ENCODE peak calls at places on chromosomes 2 and 18, in eight cellular contexts. One of them, this sample, is unnamed.

GRCh38 chr2:176553685-176554106 is 284.5 kb downstream of the MTX2 start:
- DNase-seq in mammary epithelial cell: peak
- DNase-seq in glutamatergic neuron: peak
- DNase-seq in GM23338: peak
- DNase-seq in gastrocnemius medialis: peak
- DNase-seq in BJ: no peak
- DNase-seq in NCI-H1105 treated with DMSO at 0.1 percent for 48 hours: peak
- DNase-seq in hepatic stellate cell: peak
- DNase-seq in this sample: peak

GRCh38 chr2:20611844-20612356 is 39.0 kb downstream of the HS1BP3 start:
- DNase-seq in BJ: no peak
- DNase-seq in NCI-H1105 treated with DMSO at 0.1 percent for 48 hours: no peak
- DNase-seq in GM23338: no peak
- DNase-seq in glutamatergic neuron: no peak
- DNase-seq in hepatic stellate cell: no peak
- DNase-seq in mammary epithelial cell: no peak
- DNase-seq in gastrocnemius medialis: no peak
- DNase-seq in this sample: no peak

GRCh38 chr2:10331702-10332401 is 29.1 kb downstream of the HPCAL1 start:
- DNase-seq in gastrocnemius medialis: no peak
- DNase-seq in NCI-H1105 treated with DMSO at 0.1 percent for 48 hours: peak
- DNase-seq in BJ: no peak
- DNase-seq in hepatic stellate cell: no peak
- DNase-seq in glutamatergic neuron: no peak
- DNase-seq in GM23338: no peak
- DNase-seq in mammary epithelial cell: no peak
- DNase-seq in this sample: no peak

GRCh38 chr2:38277245-38278119 is 99.6 kb downstream of the ATL2 start:
- DNase-seq in NCI-H1105 treated with DMSO at 0.1 percent for 48 hours: no peak
- DNase-seq in BJ: no peak
- DNase-seq in mammary epithelial cell: no peak
- DNase-seq in hepatic stellate cell: no peak
- DNase-seq in glutamatergic neuron: no peak
- DNase-seq in GM23338: peak
- DNase-seq in gastrocnemius medialis: no peak
- DNase-seq in this sample: peak

GRCh38 chr2:43106767-43107527 is 119.5 kb downstream of the ZFP36L2 start:
- DNase-seq in hepatic stellate cell: no peak
- DNase-seq in GM23338: no peak
- DNase-seq in mammary epithelial cell: no peak
- DNase-seq in glutamatergic neuron: no peak
- DNase-seq in NCI-H1105 treated with DMSO at 0.1 percent for 48 hours: no peak
- DNase-seq in BJ: no peak
- DNase-seq in gastrocnemius medialis: no peak
- DNase-seq in this sample: no peak

GRCh38 chr2:46769809-46770208 is 145.8 kb downstream of the MCFD2 start:
- DNase-seq in NCI-H1105 treated with DMSO at 0.1 percent for 48 hours: no peak
- DNase-seq in gastrocnemius medialis: no peak
- DNase-seq in hepatic stellate cell: no peak
- DNase-seq in mammary epithelial cell: no peak
- DNase-seq in BJ: no peak
- DNase-seq in GM23338: peak
- DNase-seq in glutamatergic neuron: no peak
- DNase-seq in this sample: no peak

GRCh38 chr18:57603871-57604270 is 17.4 kb upstream of the FECH start:
- DNase-seq in NCI-H1105 treated with DMSO at 0.1 percent for 48 hours: no peak
- DNase-seq in hepatic stellate cell: no peak
- DNase-seq in BJ: no peak
- DNase-seq in GM23338: no peak
- DNase-seq in gastrocnemius medialis: no peak
- DNase-seq in mammary epithelial cell: no peak
- DNase-seq in glutamatergic neuron: no peak
- DNase-seq in this sample: no peak

GRCh38 chr2:62238236-62238635 is 42.3 kb downstream of the B3GNT2 start:
- DNase-seq in gastrocnemius medialis: no peak
- DNase-seq in NCI-H1105 treated with DMSO at 0.1 percent for 48 hours: no peak
- DNase-seq in mammary epithelial cell: no peak
- DNase-seq in glutamatergic neuron: no peak
- DNase-seq in BJ: no peak
- DNase-seq in hepatic stellate cell: no peak
- DNase-seq in GM23338: no peak
- DNase-seq in this sample: no peak

GRCh38 chr2:213934560-213934959 is 476.3 kb upstream of the VWC2L start:
- DNase-seq in mammary epithelial cell: peak
- DNase-seq in hepatic stellate cell: no peak
- DNase-seq in BJ: no peak
- DNase-seq in GM23338: peak
- DNase-seq in NCI-H1105 treated with DMSO at 0.1 percent for 48 hours: no peak
- DNase-seq in gastrocnemius medialis: no peak
- DNase-seq in glutamatergic neuron: no peak
- DNase-seq in this sample: peak

GRCh38 chr2:120906914-120907313 is 171.2 kb downstream of the GLI2 start:
- DNase-seq in BJ: no peak
- DNase-seq in glutamatergic neuron: no peak
- DNase-seq in GM23338: no peak
- DNase-seq in mammary epithelial cell: no peak
- DNase-seq in NCI-H1105 treated with DMSO at 0.1 percent for 48 hours: no peak
- DNase-seq in hepatic stellate cell: no peak
- DNase-seq in gastrocnemius medialis: no peak
- DNase-seq in this sample: no peak

GRCh38 chr2:217899231-217900009 is 103.4 kb downstream of the TNS1 start:
- DNase-seq in glutamatergic neuron: peak
- DNase-seq in hepatic stellate cell: peak
- DNase-seq in gastrocnemius medialis: peak
- DNase-seq in GM23338: peak
- DNase-seq in mammary epithelial cell: peak
- DNase-seq in BJ: peak
- DNase-seq in NCI-H1105 treated with DMSO at 0.1 percent for 48 hours: no peak
- DNase-seq in this sample: peak

GRCh38 chr2:63858291-63858690 is 16.6 kb downstream of the UGP2 start:
- DNase-seq in hepatic stellate cell: no peak
- DNase-seq in gastrocnemius medialis: no peak
- DNase-seq in BJ: no peak
- DNase-seq in GM23338: no peak
- DNase-seq in glutamatergic neuron: no peak
- DNase-seq in mammary epithelial cell: no peak
- DNase-seq in NCI-H1105 treated with DMSO at 0.1 percent for 48 hours: no peak
- DNase-seq in this sample: no peak

GRCh38 chr2:217827430-217828201 is 175.2 kb downstream of the TNS1 start:
- DNase-seq in BJ: no peak
- DNase-seq in NCI-H1105 treated with DMSO at 0.1 percent for 48 hours: no peak
- DNase-seq in glutamatergic neuron: no peak
- DNase-seq in gastrocnemius medialis: no peak
- DNase-seq in mammary epithelial cell: no peak
- DNase-seq in hepatic stellate cell: no peak
- DNase-seq in GM23338: no peak
- DNase-seq in this sample: no peak

GRCh38 chr2:68819556-68819955 is 51.6 kb downstream of the BMP10 start:
- DNase-seq in NCI-H1105 treated with DMSO at 0.1 percent for 48 hours: no peak
- DNase-seq in hepatic stellate cell: no peak
- DNase-seq in GM23338: no peak
- DNase-seq in mammary epithelial cell: no peak
- DNase-seq in gastrocnemius medialis: no peak
- DNase-seq in glutamatergic neuron: no peak
- DNase-seq in BJ: no peak
- DNase-seq in this sample: peak

GRCh38 chr18:35703043-35703688 is 121.6 kb downstream of the GALNT1 start:
- DNase-seq in gastrocnemius medialis: no peak
- DNase-seq in glutamatergic neuron: no peak
- DNase-seq in NCI-H1105 treated with DMSO at 0.1 percent for 48 hours: peak
- DNase-seq in GM23338: no peak
- DNase-seq in mammary epithelial cell: peak
- DNase-seq in hepatic stellate cell: no peak
- DNase-seq in BJ: no peak
- DNase-seq in this sample: no peak

GRCh38 chr2:144942516-144943256 is 422.8 kb upstream of the ZEB2 start:
- DNase-seq in glutamatergic neuron: no peak
- DNase-seq in mammary epithelial cell: peak
- DNase-seq in hepatic stellate cell: peak
- DNase-seq in gastrocnemius medialis: no peak
- DNase-seq in GM23338: no peak
- DNase-seq in BJ: no peak
- DNase-seq in NCI-H1105 treated with DMSO at 0.1 percent for 48 hours: no peak
- DNase-seq in this sample: peak

GRCh38 chr2:185188656-185189055 is 549.9 kb upstream of the FSIP2 start:
- DNase-seq in mammary epithelial cell: no peak
- DNase-seq in NCI-H1105 treated with DMSO at 0.1 percent for 48 hours: no peak
- DNase-seq in GM23338: no peak
- DNase-seq in hepatic stellate cell: no peak
- DNase-seq in gastrocnemius medialis: no peak
- DNase-seq in BJ: no peak
- DNase-seq in glutamatergic neuron: no peak
- DNase-seq in this sample: no peak

GRCh38 chr2:133303150-133303549 is 265.1 kb downstream of the NCKAP5 start:
- DNase-seq in hepatic stellate cell: peak
- DNase-seq in mammary epithelial cell: peak
- DNase-seq in GM23338: no peak
- DNase-seq in NCI-H1105 treated with DMSO at 0.1 percent for 48 hours: no peak
- DNase-seq in BJ: no peak
- DNase-seq in glutamatergic neuron: no peak
- DNase-seq in gastrocnemius medialis: no peak
- DNase-seq in this sample: peak

This sample was measured in choroid plexus epithelial cell.